ENCODE peak calls at places on chromosomes 16 and 17, in eight cellular contexts. Y, R, V, O, H, E, F and U are unnamed samples.

GRCh38 chr16:89140401-89140800 is 31.1 kb upstream of the CDH15 start:
- DNase-seq in Y (no peak), R (no peak), V (no peak), O (no peak), H (no peak), E (no peak), F (no peak), U (no peak)

GRCh38 chr16:25006504-25007055 is 8.6 kb downstream of the ARHGAP17 start:
- DNase-seq in Y (peak; percentile 66), R (peak; percentile 88), V (no peak), O (no peak), H (no peak), E (no peak), F (no peak), U (no peak)

GRCh38 chr16:50567651-50568050 is 19.5 kb downstream of the NKD1 start:
- DNase-seq in Y (no peak), R (no peak), V (no peak), O (no peak), H (no peak), E (no peak), F (no peak), U (no peak)

GRCh38 chr17:19388791-19389190 is 1.8 kb upstream of the MFAP4 start:
- DNase-seq in Y (no peak), R (no peak), V (no peak), O (no peak), H (no peak), E (no peak), F (no peak), U (peak; percentile 14)

GRCh38 chr17:29393451-29393850 is 3.3 kb downstream of the TAOK1 start:
- DNase-seq in Y (no peak), R (peak; percentile 50), V (no peak), O (no peak), H (no peak), E (no peak), F (no peak), U (no peak)

GRCh38 chr17:11296994-11297393 is 56.0 kb downstream of the SHISA6 start:
- DNase-seq in Y (no peak), R (no peak), V (no peak), O (no peak), H (peak; percentile 14), E (no peak), F (no peak), U (no peak)

GRCh38 chr16:72934661-72935403 is 113.1 kb downstream of the ZFHX3 start:
- DNase-seq in Y (no peak), R (peak; percentile 67), V (no peak), O (no peak), H (no peak), E (no peak), F (no peak), U (no peak)

GRCh38 chr16:12229759-12230594 is 253.4 kb downstream of the SNX29 start:
- DNase-seq in Y (no peak), R (peak; percentile 82), V (no peak), O (no peak), H (no peak), E (no peak), F (no peak), U (peak; percentile 34)

GRCh38 chr17:70780031-70780430 is 610.7 kb downstream of the KCNJ2 start:
- DNase-seq in Y (no peak), R (peak; percentile 40), V (no peak), O (no peak), H (no peak), E (no peak), F (no peak), U (no peak)